ENCODE peak calls at places on chromosomes 16 and 17, in four cellular contexts. B is cardiac muscle cell, Y is ascending aorta, O is sigmoid colon. L is an unnamed sample.

GRCh38 chr16:57500578-57501111 is 14.4 kb upstream of the DOK4 start:
- DNase-seq in Y (no peak), B (no peak), O (peak; percentile 50), L (no peak)

GRCh38 chr17:63171428-63172205 is 205.6 kb downstream of the TANC2 start:
- DNase-seq in Y (no peak), B (peak; percentile 46), O (no peak), L (peak; percentile 51)

GRCh38 chr17:57926723-57927047 is 28.5 kb downstream of the CUEDC1 start:
- DNase-seq in O (no peak), Y (no peak), B (no peak), L (no peak)

GRCh38 chr17:81846743-81847689 is 12.2 kb upstream of the PPP1R27 start:
- DNase-seq in B (no peak), Y (no peak), O (no peak), L (no peak)

GRCh38 chr17:40363480-40363838 is 1.1 kb downstream of the GJD3 start:
- DNase-seq in B (peak; percentile 54), O (peak; percentile 70), Y (no peak), L (peak; percentile 18)

GRCh38 chr17:4004517-4005295 is 40.5 kb upstream of the ATP2A3 start:
- DNase-seq in B (peak; percentile 47), O (peak; percentile 68), Y (no peak), L (no peak)

GRCh38 chr17:48544356-48545021 is 420 bp downstream of the HOXB2 start:
- DNase-seq in B (peak; percentile 89), Y (peak; percentile 55), O (peak; percentile 99), L (no peak)

GRCh38 chr17:5837055-5837491 is 233.1 kb upstream of the WSCD1 start:
- DNase-seq in B (peak; percentile 4), Y (no peak), O (no peak), L (peak; percentile 52)

GRCh38 chr16:71412270-71413160 is 29.3 kb downstream of the TLE7 start:
- DNase-seq in O (no peak), B (peak; percentile 76), Y (no peak), L (peak; percentile 46)

GRCh38 chr17:45292696-45293412 is 24.0 kb downstream of the MAP3K14 start:
- DNase-seq in B (no peak), O (no peak), Y (no peak), L (no peak)

GRCh38 chr17:79657036-79657435 is 46.2 kb upstream of the RBFOX3 start:
- DNase-seq in O (no peak), Y (no peak), B (no peak), L (no peak)

GRCh38 chr17:62724398-62725146 is 83.5 kb downstream of the MARCHF10 start:
- DNase-seq in B (no peak), Y (no peak), O (peak; percentile 12), L (no peak)

GRCh38 chr16:89722392-89723278 is 1.3 kb downstream of the ZNF276 start:
- DNase-seq in O (peak; percentile 77), Y (peak; percentile 43), B (peak; percentile 63), L (no peak)

GRCh38 chr17:6124856-6125255 is 54.7 kb downstream of the WSCD1 start:
- DNase-seq in O (no peak), Y (no peak), B (no peak), L (no peak)

GRCh38 chr16:84278968-84279367 is 15.7 kb upstream of the WFDC1 start:
- DNase-seq in B (no peak), Y (no peak), O (no peak), L (no peak)

GRCh38 chr17:29076722-29077121 is 33.8 kb downstream of the PIPOX start:
- DNase-seq in Y (no peak), O (no peak), B (no peak), L (no peak)

GRCh38 chr16:19223235-19223847 is 55.3 kb downstream of the SYT17 start:
- DNase-seq in B (peak; percentile 2), O (no peak), Y (no peak), L (no peak)

GRCh38 chr17:77085916-77086432 is 54.8 kb upstream of the SEC14L1 start:
- DNase-seq in O (no peak), Y (no peak), B (no peak), L (no peak)

GRCh38 chr17:39209317-39210092 is 9.4 kb downstream of the RPL19 start:
- DNase-seq in Y (peak; percentile 79), O (peak; percentile 95), B (peak; percentile 66), L (peak; percentile 49)

GRCh38 chr16:1705688-1706385 is at the start of gene MAPK8IP3:
- DNase-seq in Y (peak; percentile 54), O (peak; percentile 95), B (peak; percentile 91), L (peak; percentile 81)

GRCh38 chr16:6937641-6938040 is 395.0 kb upstream of the RBFOX1 start:
- DNase-seq in O (no peak), Y (no peak), B (no peak), L (no peak)

GRCh38 chr16:67820608-67821259 is 14.0 kb downstream of the TSNAXIP1 start:
- DNase-seq in B (no peak), Y (no peak), O (no peak), L (no peak)
- TF ChIP-seq CTCF in B (no peak), Y (no peak), O (no peak), L (no peak)

DNA sequence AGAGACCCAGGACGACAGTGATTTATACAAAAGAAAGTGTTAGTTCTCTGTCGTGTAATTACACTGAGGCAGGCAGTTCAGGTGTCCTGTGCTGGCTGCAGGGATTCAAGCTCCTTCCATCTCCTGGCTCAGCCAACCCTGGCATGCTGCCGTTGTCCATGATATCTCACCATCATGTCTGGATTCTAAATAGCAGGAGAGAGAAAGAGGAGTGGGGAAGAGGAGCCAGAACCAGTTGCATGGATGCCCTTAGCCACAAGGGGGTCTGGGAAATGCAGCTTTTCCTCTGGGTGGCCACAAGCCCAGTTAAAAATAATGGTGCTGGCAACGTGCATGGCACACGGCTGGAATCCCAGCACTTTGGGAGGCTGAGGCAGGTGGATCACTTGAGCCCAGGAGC is 9.7 kb downstream of the C16orf54 start:
- DNase-seq in Y (no peak), O (no peak), B (peak; percentile 3), L (no peak)
- TF ChIP-seq CTCF in Y (no peak), O (no peak), B (peak; percentile 16), L (peak; percentile 15)

DNA sequence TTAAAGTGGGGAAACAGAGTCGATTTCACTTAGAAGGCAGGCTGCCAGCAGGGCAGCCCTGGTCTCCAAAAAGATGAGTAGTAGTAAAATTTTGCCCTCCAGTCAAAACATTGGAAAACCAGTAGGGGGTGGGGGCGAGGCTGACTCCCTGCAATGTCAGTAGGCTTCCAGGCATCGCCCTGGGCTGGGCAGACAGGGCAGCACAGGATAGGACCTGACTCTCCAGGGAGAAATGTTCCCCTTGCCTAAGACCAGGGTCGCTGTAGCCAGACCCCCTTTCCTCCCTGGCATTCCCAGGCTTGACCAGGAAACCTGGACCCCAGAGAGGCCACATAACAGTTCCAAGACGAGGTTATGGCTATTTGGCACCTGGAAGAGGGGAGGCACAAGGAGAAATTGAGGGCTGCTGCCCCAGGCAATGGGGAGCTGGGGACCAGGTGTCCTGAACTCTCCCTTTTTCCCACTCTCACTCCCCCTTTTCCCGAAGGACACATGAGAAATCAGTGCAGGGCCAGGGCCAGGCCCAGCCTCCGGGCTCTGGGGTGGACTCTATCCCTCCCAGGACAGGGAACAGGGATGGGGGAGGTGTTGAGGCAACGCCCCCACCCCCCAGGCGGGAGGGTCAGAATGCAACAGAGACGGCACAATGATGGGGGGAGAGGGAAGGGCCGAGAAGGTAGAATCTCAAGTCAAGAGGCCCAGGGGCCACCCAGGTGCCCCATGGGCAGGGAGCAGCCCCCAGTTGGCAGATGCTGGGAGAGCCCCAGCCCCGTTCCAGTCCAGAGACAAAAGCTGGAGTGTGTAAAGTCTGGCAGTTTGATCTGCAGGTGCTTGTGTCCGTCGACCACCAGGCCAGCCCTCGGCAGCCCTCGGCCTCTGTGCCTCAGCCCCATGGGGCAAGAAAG is 4.5 kb upstream of the SAMD14 start:
- DNase-seq in B (no peak), Y (no peak), O (no peak), L (peak; percentile 34)
- TF ChIP-seq CTCF in B (no peak), Y (no peak), O (no peak), L (peak; percentile 40)

GRCh38 chr16:3186946-3187690 is 886 bp upstream of the OR1F1 start:
- DNase-seq in O (no peak), B (no peak), Y (no peak), L (no peak)

GRCh38 chr16:3183445-3184139 is 4.4 kb upstream of the OR1F1 start:
- DNase-seq in Y (no peak), O (no peak), B (no peak), L (no peak)

GRCh38 chr16:3179651-3180050 is 8.4 kb upstream of the OR1F1 start:
- DNase-seq in B (no peak), O (no peak), Y (no peak), L (no peak)

GRCh38 chr16:3180445-3180878 is 7.5 kb upstream of the OR1F1 start:
- DNase-seq in O (peak; percentile 57), B (no peak), Y (no peak), L (peak; percentile 62)

GRCh38 chr16:3182608-3183444 is 5.2 kb upstream of the OR1F1 start:
- DNase-seq in Y (no peak), B (peak; percentile 57), O (no peak), L (peak; percentile 65)
- TF ChIP-seq CTCF in Y (no peak), B (peak; percentile 44), O (no peak), L (peak; percentile 69)

GRCh38 chr17:19785854-19786253 is 37.8 kb upstream of the ALDH3A1 start:
- DNase-seq in B (no peak), Y (no peak), O (no peak), L (no peak)
- TF ChIP-seq CTCF in B (no peak), Y (no peak), O (no peak), L (peak; percentile 27)

DNA sequence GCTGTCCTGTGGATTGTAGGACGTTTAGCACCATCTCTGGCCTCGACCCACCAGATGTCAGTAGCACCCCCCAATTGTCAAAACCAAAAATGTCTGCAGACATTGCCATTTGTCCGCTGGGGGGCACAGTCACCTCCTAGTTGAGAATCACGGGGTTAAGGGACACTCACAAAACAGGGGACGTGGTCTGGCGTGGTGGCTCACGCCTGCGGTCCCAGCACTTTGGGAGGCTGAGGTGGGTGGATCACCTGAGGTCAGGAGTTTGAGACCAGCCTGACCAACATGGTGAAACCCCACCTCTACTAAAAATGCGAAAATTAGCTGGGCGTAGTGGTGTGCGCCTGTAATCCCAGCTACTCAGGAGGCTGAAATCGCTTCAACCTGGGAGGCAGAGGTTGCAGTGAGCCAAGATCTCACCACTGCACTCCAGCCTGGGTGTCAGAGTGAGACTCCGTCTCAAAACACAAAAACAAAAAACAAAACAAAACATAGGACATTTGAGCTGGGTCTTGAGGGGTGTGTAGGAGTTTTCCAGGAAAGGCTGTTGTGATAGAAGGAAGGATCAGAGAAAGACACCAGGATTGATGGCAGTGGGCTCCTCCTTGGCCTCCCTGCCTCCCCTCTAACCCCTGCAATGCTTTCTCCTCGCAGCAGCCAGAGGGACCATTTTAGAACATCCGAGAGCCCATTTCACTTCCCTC is 171.8 kb upstream of the GSE1 start:
- DNase-seq in Y (no peak), B (no peak), O (no peak), L (no peak)
- TF ChIP-seq CTCF in Y (no peak), B (no peak), O (no peak), L (no peak)

GRCh38 chr16:17448640-17449638 is 21.8 kb downstream of the XYLT1 start:
- DNase-seq in O (no peak), B (no peak), Y (no peak), L (no peak)
- TF ChIP-seq CTCF in O (no peak), B (no peak), Y (no peak), L (no peak)

DNA sequence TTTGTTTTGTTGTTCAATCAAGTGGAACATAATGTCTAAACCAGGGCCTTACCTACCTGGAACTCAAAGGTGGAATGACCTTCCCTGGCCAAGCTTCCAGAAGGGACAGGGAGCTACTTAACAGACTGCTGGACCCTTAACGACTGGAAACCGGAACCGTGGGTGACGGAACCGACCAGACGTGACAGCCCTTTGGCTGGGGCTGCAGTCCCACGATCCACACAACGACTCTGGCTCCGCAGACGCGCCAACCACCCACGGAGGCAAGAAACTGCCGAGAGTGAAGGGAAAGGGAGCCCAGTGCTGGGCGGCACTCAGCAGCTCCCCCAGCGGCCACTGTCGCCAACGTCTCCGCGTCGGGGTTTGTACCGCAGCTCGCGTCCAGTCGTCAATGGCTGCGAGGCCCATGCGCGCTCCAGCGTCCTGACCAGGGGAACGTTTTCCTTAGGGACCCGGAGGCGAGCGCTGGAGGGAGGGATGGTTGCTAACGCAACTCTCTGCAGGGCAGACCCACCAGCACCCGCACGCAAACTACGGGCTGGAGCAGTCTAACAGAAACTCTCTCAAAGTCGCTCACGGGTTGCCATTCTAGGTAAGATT is 5.5 kb upstream of the KIF22 start:
- DNase-seq in Y (no peak), B (peak; percentile 85), O (peak; percentile 84), L (no peak)
- TF ChIP-seq CTCF in Y (peak; percentile 65), B (peak; percentile 88), O (peak; percentile 53), L (peak; percentile 73)